ENCODE peak calls at places on chromosomes 11 and 22, in ten cellular contexts. One of them, this sample, is unnamed.

GRCh38 chr11:64921384-64921783 is 3.1 kb upstream of the PPP2R5B start:
- DNase-seq in CD8-positive, alpha-beta T cell: no peak
- DNase-seq in right lobe of liver: no peak
- DNase-seq in CD8-positive, alpha-beta memory T cell: no peak
- DNase-seq in kidney epithelial cell: no peak
- DNase-seq in psoas muscle: peak
- DNase-seq in CD4-positive, CD25-positive, alpha-beta regulatory T cell: no peak
- DNase-seq in AG09309: no peak
- DNase-seq in pancreas: no peak
- DNase-seq in bronchial epithelial cell: no peak
- DNase-seq in this sample: no peak

GRCh38 chr11:72813740-72814138 is 472 bp upstream of the ATG16L2 start:
- DNase-seq in CD8-positive, alpha-beta T cell: no peak
- DNase-seq in right lobe of liver: peak
- DNase-seq in CD8-positive, alpha-beta memory T cell: no peak
- DNase-seq in kidney epithelial cell: no peak
- DNase-seq in psoas muscle: peak
- DNase-seq in CD4-positive, CD25-positive, alpha-beta regulatory T cell: peak
- DNase-seq in AG09309: no peak
- DNase-seq in pancreas: no peak
- DNase-seq in bronchial epithelial cell: no peak
- DNase-seq in this sample: no peak

GRCh38 chr22:50684986-50685385 is 12.4 kb downstream of the SHANK3 start:
- DNase-seq in CD8-positive, alpha-beta T cell: no peak
- DNase-seq in right lobe of liver: no peak
- DNase-seq in CD8-positive, alpha-beta memory T cell: no peak
- DNase-seq in kidney epithelial cell: no peak
- DNase-seq in psoas muscle: no peak
- DNase-seq in CD4-positive, CD25-positive, alpha-beta regulatory T cell: no peak
- DNase-seq in AG09309: no peak
- DNase-seq in pancreas: no peak
- DNase-seq in bronchial epithelial cell: no peak
- DNase-seq in this sample: no peak

GRCh38 chr11:118657709-118658108 is 21.7 kb downstream of the TREH start:
- DNase-seq in CD8-positive, alpha-beta T cell: no peak
- DNase-seq in right lobe of liver: no peak
- DNase-seq in CD8-positive, alpha-beta memory T cell: no peak
- DNase-seq in kidney epithelial cell: no peak
- DNase-seq in psoas muscle: no peak
- DNase-seq in CD4-positive, CD25-positive, alpha-beta regulatory T cell: no peak
- DNase-seq in AG09309: no peak
- DNase-seq in pancreas: no peak
- DNase-seq in bronchial epithelial cell: no peak
- DNase-seq in this sample: no peak

GRCh38 chr11:2213384-2213842 is 41.8 kb upstream of the TH start:
- DNase-seq in CD8-positive, alpha-beta T cell: peak
- DNase-seq in right lobe of liver: peak
- DNase-seq in CD8-positive, alpha-beta memory T cell: no peak
- DNase-seq in kidney epithelial cell: no peak
- DNase-seq in psoas muscle: peak
- DNase-seq in CD4-positive, CD25-positive, alpha-beta regulatory T cell: peak
- DNase-seq in AG09309: no peak
- DNase-seq in pancreas: no peak
- DNase-seq in bronchial epithelial cell: no peak
- DNase-seq in this sample: no peak

GRCh38 chr11:74683279-74683871 is 47.9 kb downstream of the CHRDL2 start:
- DNase-seq in CD8-positive, alpha-beta T cell: no peak
- DNase-seq in right lobe of liver: no peak
- DNase-seq in CD8-positive, alpha-beta memory T cell: no peak
- DNase-seq in kidney epithelial cell: no peak
- DNase-seq in psoas muscle: peak
- DNase-seq in CD4-positive, CD25-positive, alpha-beta regulatory T cell: no peak
- DNase-seq in AG09309: no peak
- DNase-seq in pancreas: no peak
- DNase-seq in bronchial epithelial cell: no peak
- DNase-seq in this sample: no peak

GRCh38 chr22:37932821-37933578 is 20.4 kb downstream of the C22orf23 start:
- DNase-seq in CD8-positive, alpha-beta T cell: no peak
- DNase-seq in right lobe of liver: no peak
- DNase-seq in CD8-positive, alpha-beta memory T cell: no peak
- DNase-seq in kidney epithelial cell: no peak
- DNase-seq in psoas muscle: no peak
- DNase-seq in CD4-positive, CD25-positive, alpha-beta regulatory T cell: no peak
- DNase-seq in AG09309: no peak
- DNase-seq in pancreas: no peak
- DNase-seq in bronchial epithelial cell: no peak
- DNase-seq in this sample: no peak

GRCh38 chr11:73766763-73767162 is 5.9 kb upstream of the RAB6A start:
- DNase-seq in CD8-positive, alpha-beta T cell: no peak
- DNase-seq in right lobe of liver: no peak
- DNase-seq in CD8-positive, alpha-beta memory T cell: no peak
- DNase-seq in kidney epithelial cell: no peak
- DNase-seq in psoas muscle: no peak
- DNase-seq in CD4-positive, CD25-positive, alpha-beta regulatory T cell: no peak
- DNase-seq in AG09309: no peak
- DNase-seq in pancreas: no peak
- DNase-seq in bronchial epithelial cell: no peak
- DNase-seq in this sample: no peak

GRCh38 chr11:47056261-47056915 is 119.8 kb downstream of the CSTPP1 start:
- DNase-seq in CD8-positive, alpha-beta T cell: no peak
- DNase-seq in right lobe of liver: no peak
- DNase-seq in CD8-positive, alpha-beta memory T cell: no peak
- DNase-seq in kidney epithelial cell: peak
- DNase-seq in psoas muscle: no peak
- DNase-seq in CD4-positive, CD25-positive, alpha-beta regulatory T cell: no peak
- DNase-seq in AG09309: peak
- DNase-seq in pancreas: no peak
- DNase-seq in bronchial epithelial cell: peak
- DNase-seq in this sample: peak

GRCh38 chr22:48899523-48900326 is 927.9 kb downstream of the BRD1 start:
- DNase-seq in CD8-positive, alpha-beta T cell: no peak
- DNase-seq in right lobe of liver: peak
- DNase-seq in CD8-positive, alpha-beta memory T cell: no peak
- DNase-seq in kidney epithelial cell: no peak
- DNase-seq in psoas muscle: no peak
- DNase-seq in CD4-positive, CD25-positive, alpha-beta regulatory T cell: no peak
- DNase-seq in AG09309: no peak
- DNase-seq in pancreas: no peak
- DNase-seq in bronchial epithelial cell: no peak
- DNase-seq in this sample: no peak

GRCh38 chr22:33831207-33831606 is 89.1 kb downstream of the LARGE1 start:
- DNase-seq in CD8-positive, alpha-beta T cell: no peak
- DNase-seq in right lobe of liver: no peak
- DNase-seq in CD8-positive, alpha-beta memory T cell: no peak
- DNase-seq in kidney epithelial cell: no peak
- DNase-seq in psoas muscle: no peak
- DNase-seq in CD4-positive, CD25-positive, alpha-beta regulatory T cell: no peak
- DNase-seq in AG09309: no peak
- DNase-seq in pancreas: no peak
- DNase-seq in bronchial epithelial cell: no peak
- DNase-seq in this sample: no peak

GRCh38 chr11:124115782-124116616 is 749 bp downstream of the VWA5A start:
- DNase-seq in CD8-positive, alpha-beta T cell: no peak
- DNase-seq in right lobe of liver: no peak
- DNase-seq in CD8-positive, alpha-beta memory T cell: no peak
- DNase-seq in kidney epithelial cell: no peak
- DNase-seq in psoas muscle: no peak
- DNase-seq in CD4-positive, CD25-positive, alpha-beta regulatory T cell: peak
- DNase-seq in AG09309: no peak
- DNase-seq in pancreas: peak
- DNase-seq in bronchial epithelial cell: peak
- DNase-seq in this sample: no peak
- H3K4me3 ChIP-seq in CD8-positive, alpha-beta T cell: peak
- H3K4me3 ChIP-seq in right lobe of liver: peak
- H3K4me3 ChIP-seq in CD8-positive, alpha-beta memory T cell: peak
- H3K4me3 ChIP-seq in kidney epithelial cell: peak
- H3K4me3 ChIP-seq in psoas muscle: peak
- H3K4me3 ChIP-seq in CD4-positive, CD25-positive, alpha-beta regulatory T cell: peak
- H3K4me3 ChIP-seq in AG09309: peak
- H3K4me3 ChIP-seq in pancreas: peak
- H3K4me3 ChIP-seq in bronchial epithelial cell: peak
- H3K4me3 ChIP-seq in this sample: peak

DNA sequence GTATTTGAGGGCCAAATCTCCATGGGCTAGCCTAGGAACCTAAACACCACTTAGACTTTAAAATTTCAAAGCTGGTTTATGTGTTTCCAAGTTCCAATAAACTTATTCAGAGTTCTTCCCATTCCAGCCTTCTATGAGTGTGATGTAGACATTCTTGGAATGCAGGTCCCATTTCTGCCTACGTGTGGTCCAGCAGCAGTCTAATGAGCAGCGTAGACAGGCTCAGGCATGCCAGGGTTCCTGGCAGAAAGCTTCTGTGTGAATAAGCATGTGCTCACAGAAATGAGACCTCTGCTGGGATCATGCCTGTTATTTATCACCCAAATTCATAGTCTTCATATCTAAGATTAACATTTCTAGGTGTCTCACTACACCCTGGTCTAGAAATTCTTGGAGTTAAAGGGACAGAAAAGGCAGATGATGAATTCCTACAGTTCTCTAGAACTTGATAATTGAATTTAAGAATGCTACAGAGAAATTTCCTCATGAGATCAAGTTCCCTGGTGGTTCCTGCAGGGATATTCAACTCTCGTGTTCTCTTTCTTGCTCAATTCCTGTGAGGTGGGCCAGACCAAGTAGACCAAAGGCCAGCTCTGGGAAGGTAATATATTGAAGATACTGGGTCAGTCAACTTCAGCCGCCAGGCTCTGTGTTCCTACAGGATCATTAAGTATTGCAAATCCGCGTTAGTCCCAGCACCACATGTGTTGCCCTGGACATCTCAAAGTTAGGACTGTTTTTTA is 17.6 kb downstream of the RNF185 start:
- DNase-seq in CD8-positive, alpha-beta T cell: no peak
- DNase-seq in right lobe of liver: no peak
- DNase-seq in CD8-positive, alpha-beta memory T cell: no peak
- DNase-seq in kidney epithelial cell: peak
- DNase-seq in psoas muscle: no peak
- DNase-seq in CD4-positive, CD25-positive, alpha-beta regulatory T cell: no peak
- DNase-seq in AG09309: peak
- DNase-seq in pancreas: no peak
- DNase-seq in bronchial epithelial cell: peak
- DNase-seq in this sample: no peak
- H3K4me3 ChIP-seq in CD8-positive, alpha-beta T cell: no peak
- H3K4me3 ChIP-seq in right lobe of liver: no peak
- H3K4me3 ChIP-seq in CD8-positive, alpha-beta memory T cell: no peak
- H3K4me3 ChIP-seq in kidney epithelial cell: no peak
- H3K4me3 ChIP-seq in psoas muscle: peak
- H3K4me3 ChIP-seq in CD4-positive, CD25-positive, alpha-beta regulatory T cell: no peak
- H3K4me3 ChIP-seq in AG09309: no peak
- H3K4me3 ChIP-seq in pancreas: no peak
- H3K4me3 ChIP-seq in bronchial epithelial cell: no peak
- H3K4me3 ChIP-seq in this sample: no peak

GRCh38 chr11:96340555-96340885 is 2.5 kb downstream of the MAML2 start:
- DNase-seq in CD8-positive, alpha-beta T cell: no peak
- DNase-seq in right lobe of liver: no peak
- DNase-seq in CD8-positive, alpha-beta memory T cell: no peak
- DNase-seq in kidney epithelial cell: no peak
- DNase-seq in psoas muscle: no peak
- DNase-seq in CD4-positive, CD25-positive, alpha-beta regulatory T cell: no peak
- DNase-seq in AG09309: no peak
- DNase-seq in pancreas: no peak
- DNase-seq in bronchial epithelial cell: no peak
- DNase-seq in this sample: no peak
- H3K4me3 ChIP-seq in CD8-positive, alpha-beta T cell: peak
- H3K4me3 ChIP-seq in right lobe of liver: no peak
- H3K4me3 ChIP-seq in CD8-positive, alpha-beta memory T cell: peak
- H3K4me3 ChIP-seq in kidney epithelial cell: peak
- H3K4me3 ChIP-seq in psoas muscle: peak
- H3K4me3 ChIP-seq in CD4-positive, CD25-positive, alpha-beta regulatory T cell: peak
- H3K4me3 ChIP-seq in AG09309: peak
- H3K4me3 ChIP-seq in pancreas: peak
- H3K4me3 ChIP-seq in bronchial epithelial cell: no peak
- H3K4me3 ChIP-seq in this sample: peak

GRCh38 chr11:27429740-27430451 is 42.7 kb downstream of the LGR4 start:
- DNase-seq in CD8-positive, alpha-beta T cell: no peak
- DNase-seq in right lobe of liver: no peak
- DNase-seq in CD8-positive, alpha-beta memory T cell: no peak
- DNase-seq in kidney epithelial cell: no peak
- DNase-seq in psoas muscle: no peak
- DNase-seq in CD4-positive, CD25-positive, alpha-beta regulatory T cell: no peak
- DNase-seq in AG09309: no peak
- DNase-seq in pancreas: no peak
- DNase-seq in bronchial epithelial cell: peak
- DNase-seq in this sample: no peak
- H3K4me3 ChIP-seq in CD8-positive, alpha-beta T cell: no peak
- H3K4me3 ChIP-seq in right lobe of liver: no peak
- H3K4me3 ChIP-seq in CD8-positive, alpha-beta memory T cell: no peak
- H3K4me3 ChIP-seq in kidney epithelial cell: no peak
- H3K4me3 ChIP-seq in psoas muscle: no peak
- H3K4me3 ChIP-seq in CD4-positive, CD25-positive, alpha-beta regulatory T cell: no peak
- H3K4me3 ChIP-seq in AG09309: no peak
- H3K4me3 ChIP-seq in pancreas: no peak
- H3K4me3 ChIP-seq in bronchial epithelial cell: no peak
- H3K4me3 ChIP-seq in this sample: no peak

GRCh38 chr11:86193297-86194095 is 51.1 kb upstream of the EED start:
- DNase-seq in CD8-positive, alpha-beta T cell: peak
- DNase-seq in right lobe of liver: peak
- DNase-seq in CD8-positive, alpha-beta memory T cell: peak
- DNase-seq in kidney epithelial cell: peak
- DNase-seq in psoas muscle: peak
- DNase-seq in CD4-positive, CD25-positive, alpha-beta regulatory T cell: peak
- DNase-seq in AG09309: peak
- DNase-seq in pancreas: peak
- DNase-seq in bronchial epithelial cell: peak
- DNase-seq in this sample: peak
- H3K4me3 ChIP-seq in CD8-positive, alpha-beta T cell: peak
- H3K4me3 ChIP-seq in right lobe of liver: peak
- H3K4me3 ChIP-seq in CD8-positive, alpha-beta memory T cell: peak
- H3K4me3 ChIP-seq in kidney epithelial cell: no peak
- H3K4me3 ChIP-seq in psoas muscle: peak
- H3K4me3 ChIP-seq in CD4-positive, CD25-positive, alpha-beta regulatory T cell: peak
- H3K4me3 ChIP-seq in AG09309: no peak
- H3K4me3 ChIP-seq in pancreas: no peak
- H3K4me3 ChIP-seq in bronchial epithelial cell: peak
- H3K4me3 ChIP-seq in this sample: peak

This sample was measured in PC-9.